ENCODE peak calls at places on chromosomes 13 and 19, in ten cellular contexts. G is pulmonary artery endothelial cell; B is activated B cell treated with CpG ODN at 0.5 μM for 24 hours; X is stimulated activated CD4-positive, alpha-beta T cell treated with anti-CD3 and anti-CD28 coated beads, Interleukin-2, amount 100 ng/mL, for 24 hours; F is T-helper 1 cell; P is AG10803; Q is T-helper 17 cell; R is transverse colon; N is coronary artery; I is stromal cell of bone marrow. L is an unnamed sample.

GRCh38 chr13:76210262-76210661 is 574.1 kb downstream of the LMO7 start:
- DNase-seq in G (no peak), B (no peak), X (no peak), F (no peak), P (no peak), Q (no peak), R (no peak), N (no peak), I (peak), L (no peak)

GRCh38 chr19:38559428-38560401 is 58.0 kb downstream of the MAP4K1 start:
- DNase-seq in G (no peak), B (no peak), X (peak), F (no peak), P (peak), Q (no peak), R (no peak), N (no peak), I (no peak), L (no peak)

GRCh38 chr13:67075239-67075638 is 154.9 kb downstream of the PCDH9 start:
- DNase-seq in G (no peak), B (no peak), X (no peak), F (no peak), P (no peak), Q (no peak), R (no peak), N (no peak), I (no peak), L (no peak)

GRCh38 chr19:34336781-34337271 is 28.2 kb upstream of the GPI start:
- DNase-seq in G (no peak), B (no peak), X (peak), F (peak), P (peak), Q (no peak), R (no peak), N (no peak), I (no peak), L (no peak)

GRCh38 chr13:114219406-114219805 is 15.3 kb upstream of the CDC16 start:
- DNase-seq in G (no peak), B (no peak), X (no peak), F (no peak), P (no peak), Q (no peak), R (no peak), N (no peak), I (no peak), L (no peak)

GRCh38 chr19:16289594-16289993 is 35.0 kb upstream of the KLF2 start:
- DNase-seq in G (no peak), B (no peak), X (no peak), F (no peak), P (no peak), Q (no peak), R (no peak), N (no peak), I (no peak), L (no peak)

GRCh38 chr19:16587031-16588023 is 15.1 kb upstream of the SLC35E1 start:
- DNase-seq in G (no peak), B (peak), X (peak), F (peak), P (peak), Q (no peak), R (peak), N (no peak), I (no peak), L (no peak)

GRCh38 chr19:44637390-44637764 is 6.3 kb upstream of the PVR start:
- DNase-seq in G (no peak), B (no peak), X (no peak), F (no peak), P (no peak), Q (no peak), R (no peak), N (no peak), I (no peak), L (no peak)

GRCh38 chr13:27481766-27482165 is 31.4 kb upstream of the MTIF3 start:
- DNase-seq in G (no peak), B (no peak), X (peak), F (no peak), P (no peak), Q (no peak), R (peak), N (peak), I (no peak), L (no peak)

GRCh38 chr19:6731822-6732221 is 5.6 kb downstream of the GPR108 start:
- DNase-seq in G (no peak), B (no peak), X (no peak), F (no peak), P (no peak), Q (no peak), R (no peak), N (no peak), I (no peak), L (no peak)

GRCh38 chr13:45331981-45332830 is 8.8 kb downstream of the TPT1 start:
- DNase-seq in G (no peak), B (no peak), X (no peak), F (no peak), P (peak), Q (no peak), R (no peak), N (no peak), I (peak), L (no peak)

GRCh38 chr13:24706886-24707585 is 26.8 kb downstream of the ATP12A start:
- DNase-seq in G (no peak), B (no peak), X (no peak), F (no peak), P (no peak), Q (no peak), R (no peak), N (no peak), I (no peak), L (no peak)

GRCh38 chr19:35337081-35337983 is 8.3 kb downstream of the CD22 start:
- DNase-seq in G (no peak), B (no peak), X (no peak), F (no peak), P (no peak), Q (no peak), R (no peak), N (no peak), I (no peak), L (no peak)

GRCh38 chr19:8370176-8371010 is 6.4 kb downstream of the ANGPTL4 start:
- DNase-seq in G (no peak), B (no peak), X (no peak), F (no peak), P (no peak), Q (no peak), R (no peak), N (no peak), I (no peak), L (no peak)

L was measured in GOT3.